ENCODE peak calls at places on chromosomes 2 and 18, in nine cellular contexts. P is left lung, M is keratinocyte, Q is endodermal cell, B is fibroblast of lung, C is pancreas, R is suprapubic skin, X is neuronal stem cell, O is OCI-LY7. J is an unnamed sample.
A peak's percentile ranks its signal among the peaks of the same experiment; 100 is the strongest.

GRCh38 chr2:70726947-70727725 is 40.9 kb downstream of the ADD2 start:
- DNase-seq in P (no peak), Q (no peak), R (no peak), X (no peak), M (peak; percentile 38), B (peak; percentile 86), O (no peak), C (no peak), J (peak; percentile 79)

GRCh38 chr2:29175338-29175737 is 60.1 kb downstream of the CLIP4 start:
- DNase-seq in O (no peak), C (no peak), R (no peak), X (no peak), P (no peak), Q (no peak), B (no peak), M (no peak), J (no peak)

GRCh38 chr2:31414601-31415241 is at the start of gene XDH:
- DNase-seq in O (no peak), Q (no peak), B (no peak), R (no peak), M (no peak), C (no peak), P (no peak), X (no peak), J (no peak)

GRCh38 chr2:127415593-127416485 is 2.4 kb upstream of the PROC start:
- DNase-seq in P (peak; percentile 95), C (peak; percentile 94), O (peak; percentile 76), R (peak; percentile 71), M (no peak), B (peak; percentile 36), Q (peak; percentile 96), X (peak; percentile 58), J (no peak)

GRCh38 chr2:96866986-96867755 is 2.7 kb downstream of the SEMA4C start:
- DNase-seq in O (no peak), P (no peak), X (no peak), M (no peak), Q (no peak), B (no peak), R (peak; percentile 61), C (no peak), J (no peak)

GRCh38 chr2:228602277-228602676 is 420.8 kb upstream of the SPHKAP start:
- DNase-seq in O (no peak), P (no peak), R (no peak), M (no peak), Q (no peak), C (no peak), B (no peak), X (no peak), J (no peak)

GRCh38 chr2:173648816-173649215 is 294.1 kb downstream of the CDCA7 start:
- DNase-seq in C (no peak), O (no peak), Q (no peak), R (no peak), B (no peak), P (no peak), M (no peak), X (no peak), J (no peak)

GRCh38 chr18:11946756-11947155 is 34.6 kb upstream of the IMPA2 start:
- DNase-seq in O (no peak), B (peak; percentile 66), C (no peak), P (no peak), Q (peak; percentile 55), R (no peak), X (no peak), M (no peak), J (peak; percentile 53)

GRCh38 chr18:46464926-46465655 is 191.9 kb downstream of the LOXHD1 start:
- DNase-seq in P (no peak), R (no peak), B (no peak), X (no peak), C (no peak), O (no peak), Q (no peak), M (no peak), J (no peak)

GRCh38 chr2:64288321-64288931 is 144.2 kb upstream of the PELI1 start:
- DNase-seq in M (no peak), X (no peak), B (peak; percentile 72), P (no peak), R (no peak), O (no peak), C (no peak), Q (no peak), J (peak; percentile 69)

GRCh38 chr18:59631583-59632181 is 65.5 kb downstream of the CCBE1 start:
- DNase-seq in M (no peak), O (peak; percentile 2), C (no peak), B (peak; percentile 31), X (peak; percentile 49), R (no peak), P (no peak), Q (peak; percentile 80), J (no peak)

GRCh38 chr2:98935111-98935770 is 784 bp downstream of the CRACDL start:
- DNase-seq in Q (peak; percentile 47), P (no peak), X (no peak), B (no peak), C (no peak), M (no peak), R (no peak), O (no peak), J (no peak)

GRCh38 chr2:223759569-223760430 is 77.6 kb downstream of the AP1S3 start:
- DNase-seq in Q (no peak), C (no peak), M (peak; percentile 89), X (no peak), R (no peak), P (no peak), O (no peak), B (peak; percentile 74), J (peak; percentile 68)

GRCh38 chr2:30756971-30757370 is 50.3 kb downstream of the CAPN13 start:
- DNase-seq in C (peak; percentile 33), P (no peak), Q (no peak), R (no peak), M (no peak), O (no peak), X (no peak), B (no peak), J (no peak)

GRCh38 chr2:188852752-188853151 is 121.4 kb upstream of the COL3A1 start:
- DNase-seq in P (no peak), M (no peak), O (no peak), Q (no peak), B (peak; percentile 20), X (no peak), R (no peak), C (no peak), J (no peak)

GRCh38 chr18:3012306-3012919 is 531 bp downstream of the LPIN2 start:
- DNase-seq in X (no peak), O (peak; percentile 49), M (no peak), C (peak; percentile 79), Q (peak; percentile 74), R (peak; percentile 73), B (peak; percentile 40), P (no peak), J (no peak)
- H3K27ac ChIP-seq in X (peak overlapping the region; percentile 96), O (peak overlapping the region; percentile 50), M (no peak overlapping the region), C (peak overlapping the region; percentile 97), Q (peak overlapping the region; percentile 92), R (peak overlapping the region; percentile 96), B (peak overlapping the region; percentile 82), P (peak overlapping the region; percentile 99), J (peak overlapping the region; percentile 83)

GRCh38 chr2:20539776-20540586 is 93.1 kb downstream of the RHOB start:
- DNase-seq in M (no peak), R (peak; percentile 84), C (no peak), Q (no peak), B (peak; percentile 14), O (no peak), P (peak; percentile 61), X (no peak), J (no peak)
- H3K4me1 ChIP-seq in M (peaks cover 28% of the 10 kb centered on the region), R (peaks cover 79% of the 10 kb centered on the region), C (no peaks in the 10 kb centered on the region), Q (peaks cover 17% of the 10 kb centered on the region), B (peaks cover 4% of the 10 kb centered on the region), O (no peaks in the 10 kb centered on the region), P (no peaks in the 10 kb centered on the region), X (peaks cover 25% of the 10 kb centered on the region), J (peaks cover 11% of the 10 kb centered on the region)

GRCh38 chr2:195657634-195658540 is 861 bp downstream of the SLC39A10 start:
- DNase-seq in O (peak; percentile 87), M (no peak), Q (peak; percentile 79), X (peak; percentile 35), C (peak; percentile 84), B (peak; percentile 89), R (peak; percentile 78), P (peak; percentile 89), J (peak; percentile 88)
- H3K27ac ChIP-seq in O (peak overlapping the region; percentile 66), M (peak overlapping the region; percentile 96), Q (peak overlapping the region; percentile 86), X (peak overlapping the region; percentile 83), C (peak overlapping the region; percentile 100), B (peak overlapping the region; percentile 98), R (peak overlapping the region; percentile 98), P (peak overlapping the region; percentile 99), J (peak overlapping the region; percentile 97)

GRCh38 chr18:36269157-36269556 is 28.4 kb upstream of the FHOD3 start:
- DNase-seq in C (no peak), M (no peak), X (no peak), R (no peak), B (no peak), Q (no peak), P (no peak), O (no peak), J (no peak)
- H3K4me1 ChIP-seq in C (no peaks in the 10 kb centered on the region), M (no peaks in the 10 kb centered on the region), X (no peaks in the 10 kb centered on the region), R (no peaks in the 10 kb centered on the region), B (no peaks in the 10 kb centered on the region), Q (no peaks in the 10 kb centered on the region), P (no peaks in the 10 kb centered on the region), O (no peaks in the 10 kb centered on the region), J (no peaks in the 10 kb centered on the region)

GRCh38 chr2:44360749-44361329 is 455 bp downstream of the PREPL start:
- DNase-seq in M (no peak), O (peak; percentile 12), B (peak; percentile 17), P (no peak), C (no peak), Q (no peak), R (no peak), X (no peak), J (no peak)

GRCh38 chr2:44358498-44358897 is 2.8 kb downstream of the PREPL start:
- DNase-seq in X (no peak), O (no peak), B (peak; percentile 83), R (no peak), M (no peak), C (peak; percentile 65), Q (no peak), P (no peak), J (peak; percentile 73)

GRCh38 chr2:44364604-44365003 is 2.9 kb downstream of the CAMKMT start:
- DNase-seq in M (no peak), O (no peak), X (no peak), B (no peak), P (no peak), Q (no peak), C (no peak), R (no peak), J (no peak)

GRCh38 chr2:44361330-44362206 is at the start of the genes CAMKMT and PREPL:
- DNase-seq in Q (peak; percentile 99), X (peak; percentile 98), P (peak; percentile 98), B (peak; percentile 95), M (peak; percentile 72), C (peak; percentile 99), R (peak; percentile 100), O (peak; percentile 97), J (peak; percentile 93)

GRCh38 chr2:44362207-44363015 is 664 bp downstream of the CAMKMT start:
- DNase-seq in X (no peak), C (peak; percentile 56), M (no peak), Q (no peak), B (peak; percentile 54), P (peak; percentile 78), O (peak; percentile 59), R (peak; percentile 67), J (peak; percentile 41)
- H3K27ac ChIP-seq in X (peak overlapping the region; percentile 43), C (peak overlapping the region; percentile 94), M (peak overlapping the region; percentile 98), Q (no peak overlapping the region), B (peak overlapping the region; percentile 100), P (peak overlapping the region; percentile 97), O (peak overlapping the region; percentile 39), R (peak overlapping the region; percentile 97), J (peak overlapping the region; percentile 100)

J was measured in astrocyte.